ENCODE peak calls at places on chromosomes 7 and 10, in five cellular contexts. One of them, this sample, is unnamed.

GRCh38 chr10:128608791-128609190 is 482.6 kb upstream of the MKI67 start:
- DNase-seq in GM12878: no peak
- DNase-seq in WTC11: no peak
- DNase-seq in HCT116: no peak
- DNase-seq in K562: no peak
- DNase-seq in this sample: no peak

GRCh38 chr7:99079104-99079503 is 64.8 kb downstream of the SMURF1 start:
- DNase-seq in GM12878: no peak
- DNase-seq in HCT116: no peak
- DNase-seq in WTC11: no peak
- DNase-seq in K562: no peak
- DNase-seq in this sample: no peak

GRCh38 chr10:117675516-117675915 is 133.0 kb downstream of the EMX2 start:
- DNase-seq in GM12878: no peak
- DNase-seq in WTC11: no peak
- DNase-seq in K562: no peak
- DNase-seq in HCT116: no peak
- DNase-seq in this sample: no peak

GRCh38 chr7:141362580-141363435 is 188.4 kb upstream of the AGK start:
- DNase-seq in GM12878: no peak
- DNase-seq in HCT116: no peak
- DNase-seq in K562: no peak
- DNase-seq in WTC11: no peak
- DNase-seq in this sample: no peak

GRCh38 chr7:118152149-118152548 is 31.8 kb upstream of the LSM8 start:
- DNase-seq in K562: no peak
- DNase-seq in GM12878: no peak
- DNase-seq in HCT116: no peak
- DNase-seq in WTC11: no peak
- DNase-seq in this sample: no peak

GRCh38 chr10:79331226-79331625 is 16.0 kb upstream of the PPIF start:
- DNase-seq in GM12878: no peak
- DNase-seq in WTC11: no peak
- DNase-seq in HCT116: no peak
- DNase-seq in K562: no peak
- DNase-seq in this sample: no peak

GRCh38 chr7:158520825-158521224 is 66.8 kb downstream of the PTPRN2 start:
- DNase-seq in GM12878: no peak
- DNase-seq in WTC11: no peak
- DNase-seq in HCT116: no peak
- DNase-seq in K562: no peak
- DNase-seq in this sample: no peak

GRCh38 chr10:1605121-1605520 is 132.2 kb downstream of the ADARB2 start:
- DNase-seq in K562: no peak
- DNase-seq in HCT116: no peak
- DNase-seq in WTC11: no peak
- DNase-seq in GM12878: no peak
- DNase-seq in this sample: no peak

GRCh38 chr7:154767194-154767593 is 235.7 kb downstream of the PAXIP1 start:
- DNase-seq in K562: no peak
- DNase-seq in HCT116: no peak
- DNase-seq in GM12878: no peak
- DNase-seq in WTC11: no peak
- DNase-seq in this sample: no peak

GRCh38 chr7:149099058-149099457 is 8.5 kb upstream of the ZNF786 start:
- DNase-seq in K562: no peak
- DNase-seq in HCT116: no peak
- DNase-seq in WTC11: no peak
- DNase-seq in GM12878: no peak
- DNase-seq in this sample: no peak

GRCh38 chr7:143205560-143206293 is 16.1 kb upstream of the TAS2R40 start:
- DNase-seq in HCT116: no peak
- DNase-seq in GM12878: peak; percentile 47
- DNase-seq in WTC11: no peak
- DNase-seq in K562: no peak
- DNase-seq in this sample: no peak

GRCh38 chr7:131753620-131754222 is 197.3 kb upstream of the PODXL start:
- DNase-seq in K562: no peak
- DNase-seq in HCT116: peak; percentile 22
- DNase-seq in GM12878: no peak
- DNase-seq in WTC11: peak; percentile 67
- DNase-seq in this sample: peak; percentile 13

GRCh38 chr7:47804767-47805545 is 143.3 kb downstream of the PKD1L1 start:
- DNase-seq in HCT116: no peak
- DNase-seq in WTC11: no peak
- DNase-seq in K562: no peak
- DNase-seq in GM12878: no peak
- DNase-seq in this sample: no peak

GRCh38 chr7:46089281-46089680 is 168.2 kb upstream of the IGFBP3 start:
- DNase-seq in HCT116: no peak
- DNase-seq in GM12878: no peak
- DNase-seq in K562: no peak
- DNase-seq in WTC11: no peak
- DNase-seq in this sample: no peak

GRCh38 chr7:16028103-16028502 is 341.6 kb upstream of the MEOX2 start:
- DNase-seq in GM12878: no peak
- DNase-seq in HCT116: no peak
- DNase-seq in K562: no peak
- DNase-seq in WTC11: no peak
- DNase-seq in this sample: no peak

GRCh38 chr7:69219381-69219780 is 378.9 kb upstream of the AUTS2 start:
- DNase-seq in HCT116: no peak
- DNase-seq in GM12878: no peak
- DNase-seq in WTC11: no peak
- DNase-seq in K562: no peak
- DNase-seq in this sample: no peak

GRCh38 chr10:71331736-71332135 is 12.7 kb downstream of the SLC29A3 start:
- DNase-seq in K562: no peak
- DNase-seq in HCT116: no peak
- DNase-seq in WTC11: no peak
- DNase-seq in GM12878: no peak
- DNase-seq in this sample: no peak

GRCh38 chr7:115676080-115676479 is 354.5 kb downstream of the TFEC start:
- DNase-seq in HCT116: peak; percentile 42
- DNase-seq in K562: no peak
- DNase-seq in WTC11: no peak
- DNase-seq in GM12878: no peak
- DNase-seq in this sample: no peak

GRCh38 chr7:120981888-120982615 is 6.5 kb upstream of the CPED1 start:
- DNase-seq in HCT116: no peak
- DNase-seq in GM12878: no peak
- DNase-seq in WTC11: no peak
- DNase-seq in K562: no peak
- DNase-seq in this sample: no peak

GRCh38 chr7:74502216-74502891 is 48.6 kb downstream of the GTF2IRD1 start:
- DNase-seq in GM12878: no peak
- DNase-seq in HCT116: no peak
- DNase-seq in WTC11: no peak
- DNase-seq in K562: no peak
- DNase-seq in this sample: no peak

GRCh38 chr10:110880012-110880411 is 8.3 kb downstream of the PDCD4 start:
- DNase-seq in GM12878: no peak
- DNase-seq in HCT116: no peak
- DNase-seq in K562: no peak
- DNase-seq in WTC11: no peak
- DNase-seq in this sample: no peak

GRCh38 chr7:133910761-133911160 is 216.4 kb upstream of the LRGUK start:
- DNase-seq in WTC11: no peak
- DNase-seq in GM12878: no peak
- DNase-seq in K562: no peak
- DNase-seq in HCT116: no peak
- DNase-seq in this sample: no peak

GRCh38 chr7:133911724-133912123 is 215.4 kb upstream of the LRGUK start:
- DNase-seq in GM12878: peak; percentile 2
- DNase-seq in K562: no peak
- DNase-seq in WTC11: no peak
- DNase-seq in HCT116: no peak
- DNase-seq in this sample: no peak

GRCh38 chr7:133916621-133917020 is 210.5 kb upstream of the LRGUK start:
- DNase-seq in WTC11: no peak
- DNase-seq in K562: no peak
- DNase-seq in GM12878: no peak
- DNase-seq in HCT116: no peak
- DNase-seq in this sample: no peak

GRCh38 chr7:133912916-133913697 is 214.0 kb upstream of the LRGUK start:
- DNase-seq in WTC11: no peak
- DNase-seq in GM12878: no peak
- DNase-seq in K562: no peak
- DNase-seq in HCT116: no peak
- DNase-seq in this sample: no peak
- TF ChIP-seq ATF3 in WTC11: no peak
- TF ChIP-seq ATF3 in GM12878: no peak
- TF ChIP-seq ATF3 in K562: peak; percentile 8
- TF ChIP-seq ATF3 in HCT116: no peak
- TF ChIP-seq ATF3 in this sample: no peak

DNA sequence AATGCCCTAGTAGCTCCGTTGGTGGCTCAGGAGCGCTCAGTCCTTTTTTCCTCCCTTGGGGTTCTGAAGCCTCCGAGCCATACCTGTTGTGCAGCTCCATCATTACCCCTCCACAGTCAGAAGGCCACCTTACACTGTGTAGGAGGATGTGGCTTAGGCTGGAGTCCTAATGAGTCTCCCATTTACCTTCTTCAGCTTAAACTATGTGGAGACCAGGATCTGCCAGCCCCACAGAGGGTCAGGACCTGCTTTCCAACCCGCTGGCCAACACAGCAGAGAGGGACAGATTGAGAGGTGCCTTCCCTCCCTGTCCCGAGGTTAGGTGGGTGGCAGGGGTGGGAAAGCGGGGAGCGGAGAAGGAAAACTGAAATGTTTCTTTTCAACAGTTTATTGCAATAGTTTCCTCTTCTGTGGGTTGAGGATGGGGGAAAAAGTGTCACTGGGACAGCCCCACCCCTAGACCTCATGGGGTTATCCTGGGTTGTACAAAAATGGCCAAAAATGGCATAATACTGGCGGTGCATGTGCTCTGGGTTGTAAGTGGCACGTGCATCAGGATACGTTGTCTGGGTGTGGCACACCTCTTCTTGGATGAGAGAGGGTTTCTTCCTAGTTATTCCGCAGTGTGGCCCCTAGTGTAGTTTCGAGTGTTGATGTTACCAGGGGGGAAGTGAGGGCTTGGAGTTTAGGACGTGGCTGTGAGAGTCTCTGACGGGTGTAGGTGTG is 31.5 kb downstream of the TSPAN14 start:
- DNase-seq in GM12878: no peak
- DNase-seq in HCT116: no peak
- DNase-seq in K562: no peak
- DNase-seq in WTC11: no peak
- DNase-seq in this sample: no peak
- TF ChIP-seq ATF3 in GM12878: no peak
- TF ChIP-seq ATF3 in HCT116: no peak
- TF ChIP-seq ATF3 in K562: no peak
- TF ChIP-seq ATF3 in WTC11: no peak
- TF ChIP-seq ATF3 in this sample: no peak

GRCh38 chr7:37349979-37350590 is 98.6 kb downstream of the ELMO1 start:
- DNase-seq in GM12878: no peak
- DNase-seq in WTC11: no peak
- DNase-seq in HCT116: no peak
- DNase-seq in K562: no peak
- DNase-seq in this sample: no peak

GRCh38 chr7:37354661-37355131 is 94.0 kb downstream of the ELMO1 start:
- DNase-seq in GM12878: no peak
- DNase-seq in HCT116: no peak
- DNase-seq in K562: peak; percentile 33
- DNase-seq in WTC11: peak; percentile 24
- DNase-seq in this sample: no peak

GRCh38 chr7:37352251-37352650 is 96.4 kb downstream of the ELMO1 start:
- DNase-seq in GM12878: no peak
- DNase-seq in HCT116: no peak
- DNase-seq in WTC11: no peak
- DNase-seq in K562: no peak
- DNase-seq in this sample: no peak

GRCh38 chr7:37353949-37354660 is 94.6 kb downstream of the ELMO1 start:
- DNase-seq in WTC11: no peak
- DNase-seq in HCT116: no peak
- DNase-seq in K562: no peak
- DNase-seq in GM12878: no peak
- DNase-seq in this sample: peak; percentile 24

DNA sequence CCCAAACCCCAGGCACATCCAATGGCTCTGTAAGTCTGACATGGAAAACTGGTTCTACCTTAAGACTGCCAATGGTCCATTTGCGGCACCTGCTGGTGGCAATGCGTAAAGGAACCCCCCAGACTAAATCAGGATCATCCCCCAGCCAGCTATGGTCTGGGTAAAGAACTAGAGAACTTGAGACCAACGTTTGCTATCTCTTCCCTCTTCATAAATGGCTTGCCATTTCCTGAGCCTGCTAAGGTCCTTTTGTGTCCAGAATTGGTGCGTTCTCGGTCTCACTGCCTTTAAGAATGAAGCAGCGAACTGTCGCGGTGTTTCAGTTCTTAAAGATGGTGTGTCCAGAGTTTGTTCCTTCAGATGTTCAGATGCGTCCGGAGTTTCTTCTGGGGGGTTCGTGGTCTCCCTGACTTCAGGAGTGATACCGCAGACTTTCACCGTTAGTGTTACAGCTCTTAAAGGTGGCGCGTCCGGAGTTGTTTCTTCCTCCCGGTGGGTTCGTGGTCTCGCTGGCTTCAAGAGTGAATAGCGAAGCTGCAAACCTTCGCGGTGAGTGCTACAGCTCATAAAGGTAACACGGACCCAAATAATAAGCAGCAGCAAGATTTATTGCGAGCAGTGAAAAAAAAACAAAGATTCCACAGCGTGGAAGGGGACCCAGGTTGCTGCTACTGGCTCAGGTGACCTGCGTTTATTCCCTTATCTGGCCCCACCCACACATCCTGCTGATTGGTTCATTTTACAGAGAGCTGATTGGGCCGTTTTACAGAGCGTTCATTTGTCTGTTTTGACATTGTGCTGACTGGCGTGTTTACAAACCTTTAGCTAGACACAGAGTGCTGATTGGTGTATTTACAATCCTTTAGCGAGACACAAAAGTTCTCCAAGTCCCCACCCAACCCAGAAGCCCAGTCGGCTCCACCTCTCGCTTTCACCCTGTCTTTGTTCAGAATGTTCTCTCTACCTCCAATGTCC is 95.4 kb downstream of the ELMO1 start:
- DNase-seq in HCT116: peak; percentile 15
- DNase-seq in K562: peak; percentile 35
- DNase-seq in GM12878: no peak
- DNase-seq in WTC11: peak; percentile 42
- DNase-seq in this sample: no peak
- TF ChIP-seq ATF3 in HCT116: no peak
- TF ChIP-seq ATF3 in K562: no peak
- TF ChIP-seq ATF3 in GM12878: no peak
- TF ChIP-seq ATF3 in WTC11: no peak
- TF ChIP-seq ATF3 in this sample: no peak

GRCh38 chr10:88256013-88256680 is 327.0 kb downstream of the RNLS start:
- DNase-seq in GM12878: no peak
- DNase-seq in K562: no peak
- DNase-seq in HCT116: no peak
- DNase-seq in WTC11: no peak
- DNase-seq in this sample: no peak
- TF ChIP-seq ATF3 in GM12878: no peak
- TF ChIP-seq ATF3 in K562: no peak
- TF ChIP-seq ATF3 in HCT116: no peak
- TF ChIP-seq ATF3 in WTC11: no peak
- TF ChIP-seq ATF3 in this sample: no peak

This sample was measured in HepG2.